ENCODE peak calls at places on chromosomes 5 and 9, in six cellular contexts. T is pancreas, A is cardiac muscle cell, G is uterus, C is breast epithelium, J is IMR-90. M is an unnamed sample.

GRCh38 chr5:168270446-168270845 is 21.0 kb upstream of the WWC1 start:
- DNase-seq in T (no peak), A (no peak), G (no peak), C (no peak), J (peak; percentile 62), M (no peak)

GRCh38 chr5:89313804-89314588 is 431.0 kb upstream of the MEF2C start:
- DNase-seq in T (no peak), A (peak; percentile 62), G (no peak), C (no peak), J (peak; percentile 96), M (no peak)

GRCh38 chr5:135604046-135604445 is 25.3 kb upstream of the CXCL14 start:
- DNase-seq in T (no peak), A (no peak), G (no peak), C (no peak), J (no peak), M (no peak)

GRCh38 chr9:99040911-99041582 is 63.9 kb upstream of the TGFBR1 start:
- DNase-seq in T (no peak), A (no peak), G (no peak), C (no peak), J (peak; percentile 87), M (peak; percentile 73)

GRCh38 chr5:111389390-111390082 is 122.8 kb downstream of the STARD4 start:
- DNase-seq in T (no peak), A (no peak), G (no peak), C (no peak), J (peak; percentile 85), M (no peak)

GRCh38 chr5:55324006-55324405 is 16.2 kb downstream of the MTREX start:
- DNase-seq in T (no peak), A (no peak), G (no peak), C (no peak), J (no peak), M (no peak)

GRCh38 chr5:73121109-73121443 is 701 bp downstream of the TMEM171 start:
- DNase-seq in T (no peak), A (no peak), G (no peak), C (no peak), J (peak; percentile 47), M (no peak)

GRCh38 chr9:123645126-123645525 is 284.8 kb downstream of the DENND1A start:
- DNase-seq in T (no peak), A (no peak), G (no peak), C (no peak), J (no peak), M (no peak)

GRCh38 chr9:37801287-37801850 is 772 bp downstream of the DCAF10 start:
- DNase-seq in T (no peak), A (peak; percentile 52), G (no peak), C (no peak), J (peak; percentile 9), M (no peak)

GRCh38 chr9:89916001-89916635 is 311.3 kb downstream of the GADD45G start:
- DNase-seq in T (no peak), A (no peak), G (no peak), C (no peak), J (no peak), M (no peak)

GRCh38 chr5:171427318-171428167 is 8.1 kb downstream of the FGF18 start:
- DNase-seq in T (no peak), A (peak; percentile 50), G (no peak), C (no peak), J (no peak), M (no peak)

GRCh38 chr5:170738840-170739239 is 44.7 kb upstream of the GABRP start:
- DNase-seq in T (no peak), A (no peak), G (no peak), C (no peak), J (no peak), M (no peak)

GRCh38 chr5:82931110-82931509 is 146.1 kb downstream of the TMEM167A start:
- DNase-seq in T (no peak), A (no peak), G (no peak), C (no peak), J (peak; percentile 15), M (no peak)

GRCh38 chr5:113293068-113293571 is 141.7 kb downstream of the TSSK1B start:
- DNase-seq in T (no peak), A (peak; percentile 24), G (no peak), C (no peak), J (peak; percentile 28), M (no peak)

GRCh38 chr5:91383956-91384300 is 811 bp upstream of the ARRDC3 start:
- DNase-seq in T (no peak), A (no peak), G (peak; percentile 36), C (no peak), J (no peak), M (no peak)

GRCh38 chr5:137730331-137730730 is 5.6 kb downstream of the KLHL3 start:
- DNase-seq in T (no peak), A (no peak), G (no peak), C (no peak), J (peak; percentile 78), M (no peak)

GRCh38 chr5:67035098-67035740 is 161.4 kb downstream of the CD180 start:
- DNase-seq in T (no peak), A (no peak), G (no peak), C (no peak), J (no peak), M (no peak)

GRCh38 chr5:150671509-150672236 is 10.6 kb downstream of the MYOZ3 start:
- DNase-seq in T (peak; percentile 72), A (peak; percentile 26), G (no peak), C (no peak), J (no peak), M (no peak)

GRCh38 chr9:121765021-121765950 is 113.9 kb downstream of the DAB2IP start:
- DNase-seq in T (peak; percentile 71), A (peak; percentile 84), G (peak; percentile 79), C (no peak), J (peak; percentile 63), M (no peak)

GRCh38 chr5:143143973-143144372 is 259.5 kb downstream of the NR3C1 start:
- DNase-seq in T (no peak), A (no peak), G (no peak), C (no peak), J (peak; percentile 83), M (no peak)

GRCh38 chr9:91089405-91090131 is 272.1 kb downstream of the AUH start:
- DNase-seq in T (no peak), A (peak; percentile 63), G (no peak), C (no peak), J (peak; percentile 73), M (no peak)

GRCh38 chr5:120454094-120454798 is 9.9 kb upstream of the PRR16 start:
- DNase-seq in T (no peak), A (peak; percentile 44), G (no peak), C (no peak), J (peak; percentile 83), M (no peak)

GRCh38 chr5:2220741-2221140 is 338.0 kb upstream of the IRX4 start:
- DNase-seq in T (no peak), A (no peak), G (no peak), C (no peak), J (no peak), M (no peak)

GRCh38 chr9:115204827-115205506 is 87.0 kb upstream of the TNC start:
- DNase-seq in T (no peak), A (no peak), G (no peak), C (no peak), J (peak; percentile 95), M (no peak)

GRCh38 chr5:132766020-132766805 is 10.8 kb downstream of the SEPTIN8 start:
- DNase-seq in T (peak; percentile 36), A (no peak), G (no peak), C (no peak), J (no peak), M (no peak)

GRCh38 chr5:79743846-79744605 is 54.4 kb downstream of the CMYA5 start:
- DNase-seq in T (no peak), A (no peak), G (no peak), C (no peak), J (peak; percentile 22), M (no peak)

GRCh38 chr9:93118863-93119702 is 15.0 kb downstream of the NINJ1 start:
- DNase-seq in T (peak; percentile 18), A (no peak), G (peak; percentile 25), C (peak; percentile 49), J (no peak), M (peak; percentile 48)

GRCh38 chr5:33372721-33373120 is 68.0 kb upstream of the TARS1 start:
- DNase-seq in T (no peak), A (no peak), G (no peak), C (no peak), J (no peak), M (no peak)

GRCh38 chr5:139650689-139651501 is 2.7 kb downstream of the CXXC5 start:
- DNase-seq in T (peak; percentile 90), A (peak; percentile 85), G (no peak), C (no peak), J (no peak), M (no peak)

GRCh38 chr9:89000973-89001916 is 10.0 kb downstream of the S1PR3 start:
- DNase-seq in T (peak; percentile 93), A (peak; percentile 94), G (peak; percentile 90), C (peak; percentile 86), J (peak; percentile 81), M (peak; percentile 80)

GRCh38 chr9:42852133-42852532 is 668.7 kb downstream of the SPATA31A6 start:
- DNase-seq in T (peak; percentile 76), A (peak; percentile 58), G (no peak), C (no peak), J (no peak), M (no peak)
- TF ChIP-seq CTCF in T (no peak), A (no peak), G (no peak), C (no peak), J (no peak), M (no peak)

GRCh38 chr9:35033101-35033500 is 39.3 kb downstream of the VCP start:
- DNase-seq in T (no peak), A (no peak), G (no peak), C (no peak), J (no peak), M (no peak)
- TF ChIP-seq CTCF in T (no peak), A (no peak), G (no peak), C (no peak), J (no peak), M (no peak)

GRCh38 chr5:95647886-95648860 is 1.6 kb downstream of the RFESD start:
- DNase-seq in T (no peak), A (peak; percentile 14), G (no peak), C (no peak), J (peak; percentile 26), M (no peak)

GRCh38 chr5:95646569-95647330 is at the start of gene RFESD:
- DNase-seq in T (peak; percentile 99), A (peak; percentile 85), G (peak; percentile 98), C (peak; percentile 97), J (peak; percentile 93), M (peak; percentile 98)

GRCh38 chr5:95644351-95645042 is 2.1 kb upstream of the RFESD start:
- DNase-seq in T (no peak), A (peak; percentile 67), G (peak; percentile 55), C (no peak), J (peak; percentile 65), M (no peak)

GRCh38 chr5:95643152-95643551 is 3.4 kb upstream of the RFESD start:
- DNase-seq in T (no peak), A (no peak), G (no peak), C (no peak), J (no peak), M (no peak)

DNA sequence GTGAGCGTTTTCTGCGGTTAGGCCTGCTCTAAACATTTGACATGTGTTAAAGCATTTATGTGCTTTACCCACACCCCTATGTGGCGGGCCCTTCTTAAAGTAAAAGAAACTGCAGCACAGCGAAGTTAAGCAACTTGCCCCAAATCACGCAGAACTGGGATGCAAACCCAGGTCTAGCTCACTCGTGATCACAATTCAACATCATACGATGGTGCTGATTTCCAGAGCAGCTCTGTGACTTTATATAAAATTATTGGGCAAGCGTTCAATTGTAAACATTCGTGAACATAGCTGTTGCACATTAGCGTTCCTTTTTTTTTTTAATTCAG is 718 bp downstream of the RFESD start:
- DNase-seq in T (no peak), A (no peak), G (no peak), C (no peak), J (no peak), M (no peak)
- TF ChIP-seq CTCF in T (no peak), A (no peak), G (no peak), C (no peak), J (no peak), M (no peak)

GRCh38 chr5:157354825-157355224 is 88.9 kb downstream of the CYFIP2 start:
- DNase-seq in T (no peak), A (no peak), G (no peak), C (no peak), J (no peak), M (no peak)
- TF ChIP-seq CTCF in T (no peak), A (peak; percentile 50), G (no peak), C (no peak), J (peak; percentile 30), M (no peak)

M was measured in CD14-positive monocyte.